ENCODE peak calls at places on chromosomes 16 and 17, in six cellular contexts. One of them, this sample, is unnamed.

GRCh38 chr17:17511971-17512858 is 16.0 kb upstream of the RASD1 start:
- DNase-seq in NCI-H460: no peak
- DNase-seq in stimulated activated naive B cell treated with anti-CD40 and anti-IgM and Interleukin-4, amounts not matched to agents 10 μg/mL and 1 μg/mL and 100 μg/mL, for 72 hours: no peak
- DNase-seq in cardiac muscle cell: no peak
- DNase-seq in skeletal muscle cell: peak; percentile 83
- DNase-seq in fibroblast of the conjunctiva: peak; percentile 46
- DNase-seq in this sample: no peak

GRCh38 chr17:61418433-61418832 is 18.8 kb downstream of the TBX2 start:
- DNase-seq in NCI-H460: no peak
- DNase-seq in stimulated activated naive B cell treated with anti-CD40 and anti-IgM and Interleukin-4, amounts not matched to agents 10 μg/mL and 1 μg/mL and 100 μg/mL, for 72 hours: no peak
- DNase-seq in cardiac muscle cell: no peak
- DNase-seq in skeletal muscle cell: no peak
- DNase-seq in fibroblast of the conjunctiva: no peak
- DNase-seq in this sample: no peak

GRCh38 chr16:2857451-2858244 is at the start of gene PRSS22:
- DNase-seq in NCI-H460: no peak
- DNase-seq in stimulated activated naive B cell treated with anti-CD40 and anti-IgM and Interleukin-4, amounts not matched to agents 10 μg/mL and 1 μg/mL and 100 μg/mL, for 72 hours: no peak
- DNase-seq in cardiac muscle cell: no peak
- DNase-seq in skeletal muscle cell: no peak
- DNase-seq in fibroblast of the conjunctiva: no peak
- DNase-seq in this sample: no peak

GRCh38 chr17:54085934-54086333 is 263.2 kb downstream of the KIF2B start:
- DNase-seq in NCI-H460: no peak
- DNase-seq in stimulated activated naive B cell treated with anti-CD40 and anti-IgM and Interleukin-4, amounts not matched to agents 10 μg/mL and 1 μg/mL and 100 μg/mL, for 72 hours: no peak
- DNase-seq in cardiac muscle cell: peak; percentile 9
- DNase-seq in skeletal muscle cell: no peak
- DNase-seq in fibroblast of the conjunctiva: no peak
- DNase-seq in this sample: peak; percentile 4

GRCh38 chr17:53924530-53925455 is 102.1 kb downstream of the KIF2B start:
- DNase-seq in NCI-H460: no peak
- DNase-seq in stimulated activated naive B cell treated with anti-CD40 and anti-IgM and Interleukin-4, amounts not matched to agents 10 μg/mL and 1 μg/mL and 100 μg/mL, for 72 hours: no peak
- DNase-seq in cardiac muscle cell: no peak
- DNase-seq in skeletal muscle cell: no peak
- DNase-seq in fibroblast of the conjunctiva: no peak
- DNase-seq in this sample: no peak

GRCh38 chr16:48330133-48330846 is 54.9 kb downstream of the SIAH1 start:
- DNase-seq in NCI-H460: no peak
- DNase-seq in stimulated activated naive B cell treated with anti-CD40 and anti-IgM and Interleukin-4, amounts not matched to agents 10 μg/mL and 1 μg/mL and 100 μg/mL, for 72 hours: no peak
- DNase-seq in cardiac muscle cell: no peak
- DNase-seq in skeletal muscle cell: no peak
- DNase-seq in fibroblast of the conjunctiva: no peak
- DNase-seq in this sample: no peak

GRCh38 chr17:55588858-55589257 is 77.6 kb upstream of the SMIM36 start:
- DNase-seq in NCI-H460: no peak
- DNase-seq in stimulated activated naive B cell treated with anti-CD40 and anti-IgM and Interleukin-4, amounts not matched to agents 10 μg/mL and 1 μg/mL and 100 μg/mL, for 72 hours: no peak
- DNase-seq in cardiac muscle cell: no peak
- DNase-seq in skeletal muscle cell: no peak
- DNase-seq in fibroblast of the conjunctiva: peak; percentile 90
- DNase-seq in this sample: no peak

GRCh38 chr16:81151648-81152047 is 55.5 kb upstream of the GCSH start:
- DNase-seq in NCI-H460: no peak
- DNase-seq in stimulated activated naive B cell treated with anti-CD40 and anti-IgM and Interleukin-4, amounts not matched to agents 10 μg/mL and 1 μg/mL and 100 μg/mL, for 72 hours: no peak
- DNase-seq in cardiac muscle cell: no peak
- DNase-seq in skeletal muscle cell: no peak
- DNase-seq in fibroblast of the conjunctiva: no peak
- DNase-seq in this sample: no peak

GRCh38 chr16:66695935-66696668 is 441 bp downstream of the CMTM4 start:
- DNase-seq in NCI-H460: no peak
- DNase-seq in stimulated activated naive B cell treated with anti-CD40 and anti-IgM and Interleukin-4, amounts not matched to agents 10 μg/mL and 1 μg/mL and 100 μg/mL, for 72 hours: peak; percentile 2
- DNase-seq in cardiac muscle cell: peak; percentile 23
- DNase-seq in skeletal muscle cell: no peak
- DNase-seq in fibroblast of the conjunctiva: no peak
- DNase-seq in this sample: peak; percentile 18

GRCh38 chr16:89720520-89720858 is 209 bp downstream of the VPS9D1 start:
- DNase-seq in NCI-H460: no peak
- DNase-seq in stimulated activated naive B cell treated with anti-CD40 and anti-IgM and Interleukin-4, amounts not matched to agents 10 μg/mL and 1 μg/mL and 100 μg/mL, for 72 hours: no peak
- DNase-seq in cardiac muscle cell: peak; percentile 83
- DNase-seq in skeletal muscle cell: no peak
- DNase-seq in fibroblast of the conjunctiva: no peak
- DNase-seq in this sample: no peak

GRCh38 chr17:63751806-63752205 is 10.2 kb upstream of the STRADA start:
- DNase-seq in NCI-H460: no peak
- DNase-seq in stimulated activated naive B cell treated with anti-CD40 and anti-IgM and Interleukin-4, amounts not matched to agents 10 μg/mL and 1 μg/mL and 100 μg/mL, for 72 hours: no peak
- DNase-seq in cardiac muscle cell: no peak
- DNase-seq in skeletal muscle cell: no peak
- DNase-seq in fibroblast of the conjunctiva: no peak
- DNase-seq in this sample: no peak

GRCh38 chr17:11144358-11145233 is 96.4 kb upstream of the SHISA6 start:
- DNase-seq in NCI-H460: peak; percentile 40
- DNase-seq in stimulated activated naive B cell treated with anti-CD40 and anti-IgM and Interleukin-4, amounts not matched to agents 10 μg/mL and 1 μg/mL and 100 μg/mL, for 72 hours: no peak
- DNase-seq in cardiac muscle cell: peak; percentile 75
- DNase-seq in skeletal muscle cell: no peak
- DNase-seq in fibroblast of the conjunctiva: no peak
- DNase-seq in this sample: no peak

GRCh38 chr17:45371414-45372324 is 54.8 kb upstream of the MAP3K14 start:
- DNase-seq in NCI-H460: peak; percentile 93
- DNase-seq in stimulated activated naive B cell treated with anti-CD40 and anti-IgM and Interleukin-4, amounts not matched to agents 10 μg/mL and 1 μg/mL and 100 μg/mL, for 72 hours: no peak
- DNase-seq in cardiac muscle cell: peak; percentile 91
- DNase-seq in skeletal muscle cell: peak; percentile 95
- DNase-seq in fibroblast of the conjunctiva: peak; percentile 85
- DNase-seq in this sample: peak; percentile 31

GRCh38 chr16:82738699-82739098 is 111.9 kb downstream of the CDH13 start:
- DNase-seq in NCI-H460: no peak
- DNase-seq in stimulated activated naive B cell treated with anti-CD40 and anti-IgM and Interleukin-4, amounts not matched to agents 10 μg/mL and 1 μg/mL and 100 μg/mL, for 72 hours: no peak
- DNase-seq in cardiac muscle cell: peak; percentile 3
- DNase-seq in skeletal muscle cell: no peak
- DNase-seq in fibroblast of the conjunctiva: no peak
- DNase-seq in this sample: no peak

GRCh38 chr17:17570207-17570797 is 21.2 kb downstream of the PEMT start:
- DNase-seq in NCI-H460: peak; percentile 57
- DNase-seq in stimulated activated naive B cell treated with anti-CD40 and anti-IgM and Interleukin-4, amounts not matched to agents 10 μg/mL and 1 μg/mL and 100 μg/mL, for 72 hours: no peak
- DNase-seq in cardiac muscle cell: peak; percentile 72
- DNase-seq in skeletal muscle cell: no peak
- DNase-seq in fibroblast of the conjunctiva: no peak
- DNase-seq in this sample: no peak

GRCh38 chr16:12801511-12802042 is 2.1 kb downstream of the CPPED1 start:
- DNase-seq in NCI-H460: no peak
- DNase-seq in stimulated activated naive B cell treated with anti-CD40 and anti-IgM and Interleukin-4, amounts not matched to agents 10 μg/mL and 1 μg/mL and 100 μg/mL, for 72 hours: peak; percentile 63
- DNase-seq in cardiac muscle cell: no peak
- DNase-seq in skeletal muscle cell: peak; percentile 91
- DNase-seq in fibroblast of the conjunctiva: peak; percentile 84
- DNase-seq in this sample: no peak

GRCh38 chr17:33481652-33482051 is 188.6 kb upstream of the ASIC2 start:
- DNase-seq in NCI-H460: no peak
- DNase-seq in stimulated activated naive B cell treated with anti-CD40 and anti-IgM and Interleukin-4, amounts not matched to agents 10 μg/mL and 1 μg/mL and 100 μg/mL, for 72 hours: no peak
- DNase-seq in cardiac muscle cell: no peak
- DNase-seq in skeletal muscle cell: no peak
- DNase-seq in fibroblast of the conjunctiva: no peak
- DNase-seq in this sample: no peak

GRCh38 chr17:8470447-8471047 is 34.9 kb downstream of the NDEL1 start:
- DNase-seq in NCI-H460: no peak
- DNase-seq in stimulated activated naive B cell treated with anti-CD40 and anti-IgM and Interleukin-4, amounts not matched to agents 10 μg/mL and 1 μg/mL and 100 μg/mL, for 72 hours: no peak
- DNase-seq in cardiac muscle cell: no peak
- DNase-seq in skeletal muscle cell: no peak
- DNase-seq in fibroblast of the conjunctiva: no peak
- DNase-seq in this sample: no peak

GRCh38 chr17:77693301-77693700 is 265.2 kb upstream of the TNRC6C start:
- DNase-seq in NCI-H460: no peak
- DNase-seq in stimulated activated naive B cell treated with anti-CD40 and anti-IgM and Interleukin-4, amounts not matched to agents 10 μg/mL and 1 μg/mL and 100 μg/mL, for 72 hours: no peak
- DNase-seq in cardiac muscle cell: no peak
- DNase-seq in skeletal muscle cell: no peak
- DNase-seq in fibroblast of the conjunctiva: no peak
- DNase-seq in this sample: no peak

GRCh38 chr17:45019177-45019711 is 32.2 kb downstream of the DCAKD start:
- DNase-seq in NCI-H460: peak; percentile 48
- DNase-seq in stimulated activated naive B cell treated with anti-CD40 and anti-IgM and Interleukin-4, amounts not matched to agents 10 μg/mL and 1 μg/mL and 100 μg/mL, for 72 hours: no peak
- DNase-seq in cardiac muscle cell: peak; percentile 84
- DNase-seq in skeletal muscle cell: no peak
- DNase-seq in fibroblast of the conjunctiva: no peak
- DNase-seq in this sample: no peak